ENCODE peak calls at places on chromosomes 11 and 22, in four cellular contexts. One of them, this sample, is unnamed.

GRCh38 chr11:94583885-94584500 is 16.8 kb downstream of the PIWIL4 start:
- DNase-seq in tibial nerve: no peak
- DNase-seq in right lobe of liver: no peak
- DNase-seq in CD8-positive, alpha-beta T cell: no peak
- DNase-seq in this sample: no peak

GRCh38 chr11:30432177-30432576 is 109.3 kb downstream of the ARL14EP start:
- DNase-seq in right lobe of liver: no peak
- DNase-seq in CD8-positive, alpha-beta T cell: no peak
- DNase-seq in tibial nerve: no peak
- DNase-seq in this sample: no peak

GRCh38 chr11:8313504-8314090 is 49.9 kb upstream of the LMO1 start:
- DNase-seq in tibial nerve: no peak
- DNase-seq in right lobe of liver: no peak
- DNase-seq in CD8-positive, alpha-beta T cell: no peak
- DNase-seq in this sample: peak; percentile 40

GRCh38 chr22:22073769-22074561 is 91.4 kb upstream of the TOP3B start:
- DNase-seq in tibial nerve: no peak
- DNase-seq in CD8-positive, alpha-beta T cell: no peak
- DNase-seq in right lobe of liver: no peak
- DNase-seq in this sample: no peak

GRCh38 chr11:16511109-16511806 is 154.9 kb upstream of the SOX6 start:
- DNase-seq in right lobe of liver: no peak
- DNase-seq in tibial nerve: no peak
- DNase-seq in CD8-positive, alpha-beta T cell: no peak
- DNase-seq in this sample: no peak

GRCh38 chr11:66478823-66479740 is 1.2 kb upstream of the DPP3 start:
- DNase-seq in right lobe of liver: peak; percentile 48
- DNase-seq in CD8-positive, alpha-beta T cell: no peak
- DNase-seq in tibial nerve: no peak
- DNase-seq in this sample: peak; percentile 41

GRCh38 chr11:35285471-35285870 is 133.9 kb downstream of the SLC1A2 start:
- DNase-seq in tibial nerve: no peak
- DNase-seq in right lobe of liver: no peak
- DNase-seq in CD8-positive, alpha-beta T cell: no peak
- DNase-seq in this sample: no peak

GRCh38 chr11:4068962-4069361 is 25.6 kb upstream of the RRM1 start:
- DNase-seq in right lobe of liver: no peak
- DNase-seq in CD8-positive, alpha-beta T cell: no peak
- DNase-seq in tibial nerve: no peak
- DNase-seq in this sample: no peak

GRCh38 chr22:50733521-50734342 is 4.3 kb upstream of the ACR start:
- DNase-seq in right lobe of liver: no peak
- DNase-seq in CD8-positive, alpha-beta T cell: no peak
- DNase-seq in tibial nerve: peak; percentile 10
- DNase-seq in this sample: no peak

GRCh38 chr11:44812971-44813370 is 86.2 kb downstream of the TSPAN18 start:
- DNase-seq in CD8-positive, alpha-beta T cell: no peak
- DNase-seq in right lobe of liver: no peak
- DNase-seq in tibial nerve: no peak
- DNase-seq in this sample: no peak

GRCh38 chr22:37316405-37316804 is 34.1 kb downstream of the CYTH4 start:
- DNase-seq in right lobe of liver: no peak
- DNase-seq in tibial nerve: no peak
- DNase-seq in CD8-positive, alpha-beta T cell: no peak
- DNase-seq in this sample: no peak

GRCh38 chr11:110366234-110366633 is 63.5 kb upstream of the FDX1 start:
- DNase-seq in CD8-positive, alpha-beta T cell: no peak
- DNase-seq in tibial nerve: no peak
- DNase-seq in right lobe of liver: peak; percentile 58
- DNase-seq in this sample: peak; percentile 72

GRCh38 chr11:40713083-40713482 is 746.4 kb downstream of the LRRC4C start:
- DNase-seq in CD8-positive, alpha-beta T cell: no peak
- DNase-seq in right lobe of liver: no peak
- DNase-seq in tibial nerve: no peak
- DNase-seq in this sample: no peak

GRCh38 chr22:43544282-43544673 is 132.5 kb downstream of the MPPED1 start:
- DNase-seq in tibial nerve: no peak
- DNase-seq in right lobe of liver: no peak
- DNase-seq in CD8-positive, alpha-beta T cell: no peak
- DNase-seq in this sample: no peak

GRCh38 chr11:61976420-61976800 is 9.0 kb upstream of the FTH1 start:
- DNase-seq in CD8-positive, alpha-beta T cell: no peak
- DNase-seq in right lobe of liver: no peak
- DNase-seq in tibial nerve: no peak
- DNase-seq in this sample: no peak

GRCh38 chr22:36757608-36758220 is 18.2 kb downstream of the IFT27 start:
- DNase-seq in CD8-positive, alpha-beta T cell: peak; percentile 58
- DNase-seq in right lobe of liver: peak; percentile 85
- DNase-seq in tibial nerve: peak; percentile 71
- DNase-seq in this sample: peak; percentile 87

GRCh38 chr11:106152824-106153223 is 75.4 kb downstream of the AASDHPPT start:
- DNase-seq in tibial nerve: no peak
- DNase-seq in right lobe of liver: no peak
- DNase-seq in CD8-positive, alpha-beta T cell: no peak
- DNase-seq in this sample: no peak

GRCh38 chr11:11663907-11664306 is 42.1 kb upstream of the GALNT18 start:
- DNase-seq in tibial nerve: no peak
- DNase-seq in CD8-positive, alpha-beta T cell: no peak
- DNase-seq in right lobe of liver: no peak
- DNase-seq in this sample: no peak

GRCh38 chr11:39745401-39745800 is 1714.1 kb downstream of the LRRC4C start:
- DNase-seq in CD8-positive, alpha-beta T cell: no peak
- DNase-seq in right lobe of liver: no peak
- DNase-seq in tibial nerve: no peak
- DNase-seq in this sample: no peak

GRCh38 chr11:129373489-129373953 is 2.1 kb upstream of the BARX2 start:
- DNase-seq in CD8-positive, alpha-beta T cell: no peak
- DNase-seq in tibial nerve: no peak
- DNase-seq in right lobe of liver: no peak
- DNase-seq in this sample: no peak

GRCh38 chr11:112318193-112318592 is 57.5 kb upstream of the PLET1 start:
- DNase-seq in tibial nerve: no peak
- DNase-seq in CD8-positive, alpha-beta T cell: no peak
- DNase-seq in right lobe of liver: no peak
- DNase-seq in this sample: no peak

GRCh38 chr22:29023172-29023796 is 38.3 kb downstream of the C22orf31 start:
- DNase-seq in tibial nerve: no peak
- DNase-seq in right lobe of liver: peak; percentile 60
- DNase-seq in CD8-positive, alpha-beta T cell: no peak
- DNase-seq in this sample: no peak

GRCh38 chr11:46414466-46414796 is 22.9 kb upstream of the CHRM4 start:
- DNase-seq in CD8-positive, alpha-beta T cell: no peak
- DNase-seq in tibial nerve: no peak
- DNase-seq in right lobe of liver: no peak
- DNase-seq in this sample: no peak

GRCh38 chr11:36075053-36075452 is 131.2 kb downstream of the LDLRAD3 start:
- DNase-seq in right lobe of liver: no peak
- DNase-seq in tibial nerve: no peak
- DNase-seq in CD8-positive, alpha-beta T cell: no peak
- DNase-seq in this sample: no peak

GRCh38 chr11:63687845-63688244 is 6.5 kb downstream of the RTN3 start:
- DNase-seq in right lobe of liver: no peak
- DNase-seq in tibial nerve: no peak
- DNase-seq in CD8-positive, alpha-beta T cell: no peak
- DNase-seq in this sample: no peak

GRCh38 chr11:1158681-1159525 is 1.1 kb downstream of the MUC5AC start:
- DNase-seq in right lobe of liver: peak; percentile 21
- DNase-seq in tibial nerve: no peak
- DNase-seq in CD8-positive, alpha-beta T cell: no peak
- DNase-seq in this sample: no peak

GRCh38 chr11:24422371-24422770 is 74.5 kb upstream of the LUZP2 start:
- DNase-seq in CD8-positive, alpha-beta T cell: no peak
- DNase-seq in tibial nerve: no peak
- DNase-seq in right lobe of liver: no peak
- DNase-seq in this sample: no peak

GRCh38 chr11:118618991-118619375 is 11.6 kb downstream of the PHLDB1 start:
- DNase-seq in tibial nerve: peak; percentile 62
- DNase-seq in CD8-positive, alpha-beta T cell: no peak
- DNase-seq in right lobe of liver: no peak
- DNase-seq in this sample: peak; percentile 21

GRCh38 chr11:72751293-72752087 is 718 bp downstream of the ARAP1 start:
- DNase-seq in tibial nerve: no peak
- DNase-seq in right lobe of liver: no peak
- DNase-seq in CD8-positive, alpha-beta T cell: no peak
- DNase-seq in this sample: no peak

GRCh38 chr11:11436715-11437313 is 83.8 kb upstream of the CSNK2A3 start:
- DNase-seq in CD8-positive, alpha-beta T cell: no peak
- DNase-seq in tibial nerve: no peak
- DNase-seq in right lobe of liver: peak; percentile 78
- DNase-seq in this sample: no peak

GRCh38 chr11:49442669-49443068 is 234.3 kb upstream of the FOLH1 start:
- DNase-seq in right lobe of liver: no peak
- DNase-seq in CD8-positive, alpha-beta T cell: no peak
- DNase-seq in tibial nerve: no peak
- DNase-seq in this sample: no peak

GRCh38 chr11:97764605-97765004 is 1256.1 kb upstream of the CNTN5 start:
- DNase-seq in right lobe of liver: no peak
- DNase-seq in tibial nerve: no peak
- DNase-seq in CD8-positive, alpha-beta T cell: no peak
- DNase-seq in this sample: no peak

GRCh38 chr11:76628408-76628947 is 42.1 kb downstream of the LRRC32 start:
- DNase-seq in tibial nerve: no peak
- DNase-seq in CD8-positive, alpha-beta T cell: no peak
- DNase-seq in right lobe of liver: no peak
- DNase-seq in this sample: no peak

GRCh38 chr11:1192741-1193325 is 30.0 kb upstream of the MUC5B start:
- DNase-seq in right lobe of liver: peak; percentile 14
- DNase-seq in tibial nerve: no peak
- DNase-seq in CD8-positive, alpha-beta T cell: no peak
- DNase-seq in this sample: peak; percentile 35

GRCh38 chr11:18367431-18367830 is 26.9 kb upstream of the LDHA start:
- DNase-seq in CD8-positive, alpha-beta T cell: no peak
- DNase-seq in right lobe of liver: no peak
- DNase-seq in tibial nerve: no peak
- DNase-seq in this sample: no peak

GRCh38 chr11:19160839-19161238 is 40.9 kb downstream of the CSRP3 start:
- DNase-seq in tibial nerve: no peak
- DNase-seq in CD8-positive, alpha-beta T cell: no peak
- DNase-seq in right lobe of liver: no peak
- DNase-seq in this sample: no peak

GRCh38 chr11:93829598-93829997 is 20.8 kb downstream of the VSTM5 start:
- DNase-seq in right lobe of liver: no peak
- DNase-seq in CD8-positive, alpha-beta T cell: no peak
- DNase-seq in tibial nerve: no peak
- DNase-seq in this sample: no peak

GRCh38 chr22:29314074-29314473 is 1.4 kb downstream of the RASL10A start:
- DNase-seq in right lobe of liver: no peak
- DNase-seq in CD8-positive, alpha-beta T cell: no peak
- DNase-seq in tibial nerve: no peak
- DNase-seq in this sample: peak; percentile 52

GRCh38 chr11:78244080-78244479 is 55.4 kb downstream of the USP35 start:
- DNase-seq in CD8-positive, alpha-beta T cell: no peak
- DNase-seq in right lobe of liver: no peak
- DNase-seq in tibial nerve: no peak
- DNase-seq in this sample: no peak

GRCh38 chr11:116579857-116580727 is 192.7 kb downstream of the BUD13 start:
- DNase-seq in CD8-positive, alpha-beta T cell: no peak
- DNase-seq in tibial nerve: no peak
- DNase-seq in right lobe of liver: no peak
- DNase-seq in this sample: no peak
- H3K4me3 ChIP-seq in CD8-positive, alpha-beta T cell: no peak overlapping the region
- H3K4me3 ChIP-seq in tibial nerve: no peak overlapping the region
- H3K4me3 ChIP-seq in right lobe of liver: no peak overlapping the region
- H3K4me3 ChIP-seq in this sample: peak overlapping the region; percentile 5

GRCh38 chr11:64893194-64894069 is 15.0 kb upstream of the EHD1 start:
- DNase-seq in tibial nerve: no peak
- DNase-seq in CD8-positive, alpha-beta T cell: no peak
- DNase-seq in right lobe of liver: peak; percentile 87
- DNase-seq in this sample: peak; percentile 81
- H3K4me1 ChIP-seq in tibial nerve: no peaks in the 10 kb centered on the region
- H3K4me1 ChIP-seq in CD8-positive, alpha-beta T cell: peaks cover 4% of the 10 kb centered on the region
- H3K4me1 ChIP-seq in right lobe of liver: peaks cover 23% of the 10 kb centered on the region
- H3K4me1 ChIP-seq in this sample: peaks cover 9% of the 10 kb centered on the region

GRCh38 chr11:71062199-71062598 is 190.2 kb downstream of the SHANK2 start:
- DNase-seq in right lobe of liver: no peak
- DNase-seq in CD8-positive, alpha-beta T cell: no peak
- DNase-seq in tibial nerve: no peak
- DNase-seq in this sample: no peak
- TF ChIP-seq CTCF in right lobe of liver: no peak
- TF ChIP-seq CTCF in CD8-positive, alpha-beta T cell: no peak
- TF ChIP-seq CTCF in tibial nerve: no peak
- TF ChIP-seq CTCF in this sample: no peak

GRCh38 chr22:48491451-48491941 is 1336.2 kb downstream of the BRD1 start:
- DNase-seq in tibial nerve: no peak
- DNase-seq in CD8-positive, alpha-beta T cell: no peak
- DNase-seq in right lobe of liver: no peak
- DNase-seq in this sample: peak; percentile 47
- H3K4me3 ChIP-seq in tibial nerve: no peak overlapping the region
- H3K4me3 ChIP-seq in CD8-positive, alpha-beta T cell: no peak overlapping the region
- H3K4me3 ChIP-seq in right lobe of liver: no peak overlapping the region
- H3K4me3 ChIP-seq in this sample: no peak overlapping the region

GRCh38 chr11:64747961-64748715 is 4.2 kb upstream of the RASGRP2 start:
- DNase-seq in CD8-positive, alpha-beta T cell: no peak
- DNase-seq in right lobe of liver: no peak
- DNase-seq in tibial nerve: no peak
- DNase-seq in this sample: no peak
- H3K4me1 ChIP-seq in CD8-positive, alpha-beta T cell: peaks cover 26% of the 10 kb centered on the region
- H3K4me1 ChIP-seq in right lobe of liver: no peaks in the 10 kb centered on the region
- H3K4me1 ChIP-seq in tibial nerve: peaks cover 24% of the 10 kb centered on the region
- H3K4me1 ChIP-seq in this sample: peaks cover 16% of the 10 kb centered on the region

GRCh38 chr11:132114743-132115142 is 744.3 kb downstream of the NTM start:
- DNase-seq in CD8-positive, alpha-beta T cell: no peak
- DNase-seq in tibial nerve: no peak
- DNase-seq in right lobe of liver: no peak
- DNase-seq in this sample: no peak

GRCh38 chr11:132111781-132112380 is 741.5 kb downstream of the NTM start:
- DNase-seq in right lobe of liver: no peak
- DNase-seq in tibial nerve: no peak
- DNase-seq in CD8-positive, alpha-beta T cell: no peak
- DNase-seq in this sample: no peak

GRCh38 chr11:132115454-132115853 is 745.0 kb downstream of the NTM start:
- DNase-seq in CD8-positive, alpha-beta T cell: no peak
- DNase-seq in right lobe of liver: no peak
- DNase-seq in tibial nerve: no peak
- DNase-seq in this sample: no peak

GRCh38 chr11:132116516-132116915 is 746.1 kb downstream of the NTM start:
- DNase-seq in right lobe of liver: no peak
- DNase-seq in CD8-positive, alpha-beta T cell: no peak
- DNase-seq in tibial nerve: no peak
- DNase-seq in this sample: no peak

GRCh38 chr11:132114185-132114584 is 743.8 kb downstream of the NTM start:
- DNase-seq in tibial nerve: no peak
- DNase-seq in CD8-positive, alpha-beta T cell: no peak
- DNase-seq in right lobe of liver: peak; percentile 29
- DNase-seq in this sample: peak; percentile 20
- TF ChIP-seq CTCF in tibial nerve: peak; percentile 39
- TF ChIP-seq CTCF in CD8-positive, alpha-beta T cell: no peak
- TF ChIP-seq CTCF in right lobe of liver: peak; percentile 58
- TF ChIP-seq CTCF in this sample: peak; percentile 23

This sample was measured in pancreas.